ENCODE peak calls at places on chromosomes 3 and 15, in ten cellular contexts. One of them, this sample, is unnamed.

GRCh38 chr15:77538793-77539487 is 93.8 kb downstream of the LINGO1 start:
- DNase-seq in NCI-H1092: no peak
- DNase-seq in foreskin keratinocyte: no peak
- DNase-seq in NCI-H1436: no peak
- DNase-seq in amniotic stem cell: no peak
- DNase-seq in HS-5: no peak
- DNase-seq in activated CD8-positive, alpha-beta memory T cell treated with anti-CD3 and anti-CD28 coated beads for 48 hours: no peak
- DNase-seq in HT1080: no peak
- DNase-seq in stimulated activated CD8-positive, alpha-beta memory T cell treated with anti-CD3 and anti-CD28 coated beads, Interleukin-12 subunit alpha, Interleukin-12 subunit beta, amount 100 ng/mL, for 4 hours: no peak
- DNase-seq in T-helper 2 cell: no peak
- DNase-seq in this sample: no peak

GRCh38 chr15:84980196-84981053 is 1.2 kb upstream of the PDE8A start:
- DNase-seq in NCI-H1092: peak
- DNase-seq in foreskin keratinocyte: peak
- DNase-seq in NCI-H1436: peak
- DNase-seq in amniotic stem cell: peak
- DNase-seq in HS-5: peak
- DNase-seq in activated CD8-positive, alpha-beta memory T cell treated with anti-CD3 and anti-CD28 coated beads for 48 hours: peak
- DNase-seq in HT1080: peak
- DNase-seq in stimulated activated CD8-positive, alpha-beta memory T cell treated with anti-CD3 and anti-CD28 coated beads, Interleukin-12 subunit alpha, Interleukin-12 subunit beta, amount 100 ng/mL, for 4 hours: peak
- DNase-seq in T-helper 2 cell: peak
- DNase-seq in this sample: peak

GRCh38 chr3:43418601-43419272 is 132.4 kb downstream of the SNRK start:
- DNase-seq in NCI-H1092: no peak
- DNase-seq in foreskin keratinocyte: no peak
- DNase-seq in NCI-H1436: no peak
- DNase-seq in amniotic stem cell: no peak
- DNase-seq in HS-5: no peak
- DNase-seq in activated CD8-positive, alpha-beta memory T cell treated with anti-CD3 and anti-CD28 coated beads for 48 hours: no peak
- DNase-seq in HT1080: no peak
- DNase-seq in stimulated activated CD8-positive, alpha-beta memory T cell treated with anti-CD3 and anti-CD28 coated beads, Interleukin-12 subunit alpha, Interleukin-12 subunit beta, amount 100 ng/mL, for 4 hours: no peak
- DNase-seq in T-helper 2 cell: no peak
- DNase-seq in this sample: no peak

GRCh38 chr3:193828477-193828876 is 235.5 kb downstream of the OPA1 start:
- DNase-seq in NCI-H1092: no peak
- DNase-seq in foreskin keratinocyte: peak
- DNase-seq in NCI-H1436: no peak
- DNase-seq in amniotic stem cell: no peak
- DNase-seq in HS-5: no peak
- DNase-seq in activated CD8-positive, alpha-beta memory T cell treated with anti-CD3 and anti-CD28 coated beads for 48 hours: no peak
- DNase-seq in HT1080: no peak
- DNase-seq in stimulated activated CD8-positive, alpha-beta memory T cell treated with anti-CD3 and anti-CD28 coated beads, Interleukin-12 subunit alpha, Interleukin-12 subunit beta, amount 100 ng/mL, for 4 hours: no peak
- DNase-seq in T-helper 2 cell: no peak
- DNase-seq in this sample: peak

GRCh38 chr3:89223188-89223587 is 115.8 kb downstream of the EPHA3 start:
- DNase-seq in NCI-H1092: no peak
- DNase-seq in foreskin keratinocyte: no peak
- DNase-seq in NCI-H1436: no peak
- DNase-seq in amniotic stem cell: no peak
- DNase-seq in HS-5: no peak
- DNase-seq in activated CD8-positive, alpha-beta memory T cell treated with anti-CD3 and anti-CD28 coated beads for 48 hours: no peak
- DNase-seq in HT1080: no peak
- DNase-seq in stimulated activated CD8-positive, alpha-beta memory T cell treated with anti-CD3 and anti-CD28 coated beads, Interleukin-12 subunit alpha, Interleukin-12 subunit beta, amount 100 ng/mL, for 4 hours: no peak
- DNase-seq in T-helper 2 cell: no peak
- DNase-seq in this sample: no peak

GRCh38 chr3:96012941-96013340 is 801.5 kb upstream of the EPHA6 start:
- DNase-seq in NCI-H1092: no peak
- DNase-seq in foreskin keratinocyte: peak
- DNase-seq in NCI-H1436: no peak
- DNase-seq in amniotic stem cell: no peak
- DNase-seq in HS-5: no peak
- DNase-seq in activated CD8-positive, alpha-beta memory T cell treated with anti-CD3 and anti-CD28 coated beads for 48 hours: no peak
- DNase-seq in HT1080: peak
- DNase-seq in stimulated activated CD8-positive, alpha-beta memory T cell treated with anti-CD3 and anti-CD28 coated beads, Interleukin-12 subunit alpha, Interleukin-12 subunit beta, amount 100 ng/mL, for 4 hours: no peak
- DNase-seq in T-helper 2 cell: no peak
- DNase-seq in this sample: no peak

GRCh38 chr3:97882975-97883598 is 61.3 kb downstream of the CRYBG3 start:
- DNase-seq in NCI-H1092: no peak
- DNase-seq in foreskin keratinocyte: peak
- DNase-seq in NCI-H1436: no peak
- DNase-seq in amniotic stem cell: no peak
- DNase-seq in HS-5: peak
- DNase-seq in activated CD8-positive, alpha-beta memory T cell treated with anti-CD3 and anti-CD28 coated beads for 48 hours: no peak
- DNase-seq in HT1080: peak
- DNase-seq in stimulated activated CD8-positive, alpha-beta memory T cell treated with anti-CD3 and anti-CD28 coated beads, Interleukin-12 subunit alpha, Interleukin-12 subunit beta, amount 100 ng/mL, for 4 hours: no peak
- DNase-seq in T-helper 2 cell: no peak
- DNase-seq in this sample: peak

GRCh38 chr15:72353266-72353665 is 22.5 kb downstream of the HEXA start:
- DNase-seq in NCI-H1092: no peak
- DNase-seq in foreskin keratinocyte: peak
- DNase-seq in NCI-H1436: no peak
- DNase-seq in amniotic stem cell: no peak
- DNase-seq in HS-5: no peak
- DNase-seq in activated CD8-positive, alpha-beta memory T cell treated with anti-CD3 and anti-CD28 coated beads for 48 hours: no peak
- DNase-seq in HT1080: no peak
- DNase-seq in stimulated activated CD8-positive, alpha-beta memory T cell treated with anti-CD3 and anti-CD28 coated beads, Interleukin-12 subunit alpha, Interleukin-12 subunit beta, amount 100 ng/mL, for 4 hours: no peak
- DNase-seq in T-helper 2 cell: no peak
- DNase-seq in this sample: no peak

GRCh38 chr3:188006726-188007393 is 147.1 kb upstream of the LPP start:
- DNase-seq in NCI-H1092: peak
- DNase-seq in foreskin keratinocyte: no peak
- DNase-seq in NCI-H1436: no peak
- DNase-seq in amniotic stem cell: no peak
- DNase-seq in HS-5: no peak
- DNase-seq in activated CD8-positive, alpha-beta memory T cell treated with anti-CD3 and anti-CD28 coated beads for 48 hours: no peak
- DNase-seq in HT1080: peak
- DNase-seq in stimulated activated CD8-positive, alpha-beta memory T cell treated with anti-CD3 and anti-CD28 coated beads, Interleukin-12 subunit alpha, Interleukin-12 subunit beta, amount 100 ng/mL, for 4 hours: no peak
- DNase-seq in T-helper 2 cell: no peak
- DNase-seq in this sample: no peak

GRCh38 chr15:25784876-25785642 is 78.1 kb downstream of the ATP10A start:
- DNase-seq in NCI-H1092: no peak
- DNase-seq in foreskin keratinocyte: no peak
- DNase-seq in NCI-H1436: no peak
- DNase-seq in amniotic stem cell: peak
- DNase-seq in HS-5: no peak
- DNase-seq in activated CD8-positive, alpha-beta memory T cell treated with anti-CD3 and anti-CD28 coated beads for 48 hours: no peak
- DNase-seq in HT1080: peak
- DNase-seq in stimulated activated CD8-positive, alpha-beta memory T cell treated with anti-CD3 and anti-CD28 coated beads, Interleukin-12 subunit alpha, Interleukin-12 subunit beta, amount 100 ng/mL, for 4 hours: no peak
- DNase-seq in T-helper 2 cell: no peak
- DNase-seq in this sample: no peak

GRCh38 chr15:63048986-63049665 is 6.6 kb downstream of the TPM1 start:
- DNase-seq in NCI-H1092: peak
- DNase-seq in foreskin keratinocyte: peak
- DNase-seq in NCI-H1436: no peak
- DNase-seq in amniotic stem cell: no peak
- DNase-seq in HS-5: no peak
- DNase-seq in activated CD8-positive, alpha-beta memory T cell treated with anti-CD3 and anti-CD28 coated beads for 48 hours: no peak
- DNase-seq in HT1080: peak
- DNase-seq in stimulated activated CD8-positive, alpha-beta memory T cell treated with anti-CD3 and anti-CD28 coated beads, Interleukin-12 subunit alpha, Interleukin-12 subunit beta, amount 100 ng/mL, for 4 hours: peak
- DNase-seq in T-helper 2 cell: no peak
- DNase-seq in this sample: peak

GRCh38 chr3:120450914-120451669 is at the start of gene FSTL1:
- DNase-seq in NCI-H1092: no peak
- DNase-seq in foreskin keratinocyte: no peak
- DNase-seq in NCI-H1436: no peak
- DNase-seq in amniotic stem cell: no peak
- DNase-seq in HS-5: no peak
- DNase-seq in activated CD8-positive, alpha-beta memory T cell treated with anti-CD3 and anti-CD28 coated beads for 48 hours: no peak
- DNase-seq in HT1080: no peak
- DNase-seq in stimulated activated CD8-positive, alpha-beta memory T cell treated with anti-CD3 and anti-CD28 coated beads, Interleukin-12 subunit alpha, Interleukin-12 subunit beta, amount 100 ng/mL, for 4 hours: no peak
- DNase-seq in T-helper 2 cell: no peak
- DNase-seq in this sample: no peak

GRCh38 chr15:97745481-97746071 is 214.9 kb upstream of the ARRDC4 start:
- DNase-seq in NCI-H1092: no peak
- DNase-seq in foreskin keratinocyte: peak
- DNase-seq in NCI-H1436: no peak
- DNase-seq in amniotic stem cell: no peak
- DNase-seq in HS-5: no peak
- DNase-seq in activated CD8-positive, alpha-beta memory T cell treated with anti-CD3 and anti-CD28 coated beads for 48 hours: no peak
- DNase-seq in HT1080: no peak
- DNase-seq in stimulated activated CD8-positive, alpha-beta memory T cell treated with anti-CD3 and anti-CD28 coated beads, Interleukin-12 subunit alpha, Interleukin-12 subunit beta, amount 100 ng/mL, for 4 hours: no peak
- DNase-seq in T-helper 2 cell: no peak
- DNase-seq in this sample: peak

GRCh38 chr15:101111570-101112262 is 140.1 kb downstream of the CHSY1 start:
- DNase-seq in NCI-H1092: no peak
- DNase-seq in foreskin keratinocyte: no peak
- DNase-seq in NCI-H1436: no peak
- DNase-seq in amniotic stem cell: no peak
- DNase-seq in HS-5: no peak
- DNase-seq in activated CD8-positive, alpha-beta memory T cell treated with anti-CD3 and anti-CD28 coated beads for 48 hours: no peak
- DNase-seq in HT1080: no peak
- DNase-seq in stimulated activated CD8-positive, alpha-beta memory T cell treated with anti-CD3 and anti-CD28 coated beads, Interleukin-12 subunit alpha, Interleukin-12 subunit beta, amount 100 ng/mL, for 4 hours: no peak
- DNase-seq in T-helper 2 cell: no peak
- DNase-seq in this sample: no peak

GRCh38 chr15:68208136-68208535 is 3.0 kb upstream of the CALML4 start:
- DNase-seq in NCI-H1092: no peak
- DNase-seq in foreskin keratinocyte: no peak
- DNase-seq in NCI-H1436: no peak
- DNase-seq in amniotic stem cell: no peak
- DNase-seq in HS-5: no peak
- DNase-seq in activated CD8-positive, alpha-beta memory T cell treated with anti-CD3 and anti-CD28 coated beads for 48 hours: no peak
- DNase-seq in HT1080: no peak
- DNase-seq in stimulated activated CD8-positive, alpha-beta memory T cell treated with anti-CD3 and anti-CD28 coated beads, Interleukin-12 subunit alpha, Interleukin-12 subunit beta, amount 100 ng/mL, for 4 hours: no peak
- DNase-seq in T-helper 2 cell: no peak
- DNase-seq in this sample: no peak

This sample was measured in Calu3.